ENCODE peak calls at places on chromosomes 2 and 18, in ten cellular contexts. K, Q, Z, F, Y, H, D, P, C and J are unnamed samples.

GRCh38 chr2:44479127-44479887 is 117.6 kb downstream of the CAMKMT start:
- DNase-seq in K (peak), Q (peak), Z (no peak), F (peak), Y (peak), H (no peak), D (peak), P (no peak), C (peak), J (peak)

GRCh38 chr2:71313-72035 is 25.2 kb upstream of the FAM110C start:
- DNase-seq in K (no peak), Q (no peak), Z (no peak), F (no peak), Y (no peak), H (no peak), D (no peak), P (no peak), C (no peak), J (no peak)

GRCh38 chr18:12520442-12520992 is 112.8 kb downstream of the PRELID3A start:
- DNase-seq in K (peak), Q (no peak), Z (no peak), F (no peak), Y (peak), H (no peak), D (no peak), P (no peak), C (peak), J (peak)

GRCh38 chr2:47221956-47222355 is 66.8 kb upstream of the STPG4 start:
- DNase-seq in K (peak), Q (no peak), Z (no peak), F (no peak), Y (peak), H (no peak), D (no peak), P (no peak), C (no peak), J (no peak)

GRCh38 chr2:212327171-212327809 is 211.3 kb downstream of the ERBB4 start:
- DNase-seq in K (no peak), Q (no peak), Z (no peak), F (no peak), Y (no peak), H (no peak), D (no peak), P (no peak), C (no peak), J (no peak)

GRCh38 chr18:59909289-59910036 is 9.7 kb downstream of the PMAIP1 start:
- DNase-seq in K (peak), Q (no peak), Z (no peak), F (no peak), Y (peak), H (no peak), D (no peak), P (no peak), C (peak), J (no peak)

GRCh38 chr2:223369889-223370288 is 232.3 kb downstream of the SCG2 start:
- DNase-seq in K (no peak), Q (no peak), Z (no peak), F (no peak), Y (no peak), H (no peak), D (no peak), P (no peak), C (no peak), J (no peak)

GRCh38 chr2:14263053-14263452 is 369.5 kb upstream of the LRATD1 start:
- DNase-seq in K (no peak), Q (no peak), Z (no peak), F (no peak), Y (no peak), H (no peak), D (no peak), P (no peak), C (no peak), J (no peak)

GRCh38 chr2:86521922-86522321 is 41.3 kb downstream of the CHMP3 start:
- DNase-seq in K (no peak), Q (no peak), Z (no peak), F (no peak), Y (no peak), H (no peak), D (no peak), P (no peak), C (no peak), J (no peak)

GRCh38 chr2:164589522-164589921 is 31.8 kb downstream of the GRB14 start:
- DNase-seq in K (peak), Q (no peak), Z (no peak), F (no peak), Y (no peak), H (no peak), D (no peak), P (no peak), C (peak), J (no peak)

GRCh38 chr2:10045561-10046355 is 2.4 kb downstream of the KLF11 start:
- DNase-seq in K (no peak), Q (no peak), Z (peak), F (no peak), Y (no peak), H (no peak), D (no peak), P (peak), C (no peak), J (no peak)

GRCh38 chr18:35344736-35345459 is 678 bp upstream of the ZNF24 start:
- DNase-seq in K (no peak), Q (peak), Z (peak), F (no peak), Y (no peak), H (no peak), D (no peak), P (no peak), C (no peak), J (no peak)

GRCh38 chr2:227164745-227165350 is 424 bp downstream of the COL4A3 start:
- DNase-seq in K (no peak), Q (peak), Z (peak), F (no peak), Y (no peak), H (peak), D (peak), P (no peak), C (no peak), J (peak)
- H3K4me3 ChIP-seq in K (no peak), Q (peak), Z (peak), F (no peak), Y (no peak), H (peak), D (peak), P (peak), C (no peak), J (peak)

GRCh38 chr2:185771396-185771795 is 32.8 kb downstream of the FSIP2 start:
- DNase-seq in K (no peak), Q (no peak), Z (no peak), F (no peak), Y (no peak), H (no peak), D (no peak), P (no peak), C (no peak), J (no peak)
- H3K4me3 ChIP-seq in K (no peak), Q (no peak), Z (no peak), F (no peak), Y (no peak), H (no peak), D (no peak), P (no peak), C (no peak), J (no peak)

DNA sequence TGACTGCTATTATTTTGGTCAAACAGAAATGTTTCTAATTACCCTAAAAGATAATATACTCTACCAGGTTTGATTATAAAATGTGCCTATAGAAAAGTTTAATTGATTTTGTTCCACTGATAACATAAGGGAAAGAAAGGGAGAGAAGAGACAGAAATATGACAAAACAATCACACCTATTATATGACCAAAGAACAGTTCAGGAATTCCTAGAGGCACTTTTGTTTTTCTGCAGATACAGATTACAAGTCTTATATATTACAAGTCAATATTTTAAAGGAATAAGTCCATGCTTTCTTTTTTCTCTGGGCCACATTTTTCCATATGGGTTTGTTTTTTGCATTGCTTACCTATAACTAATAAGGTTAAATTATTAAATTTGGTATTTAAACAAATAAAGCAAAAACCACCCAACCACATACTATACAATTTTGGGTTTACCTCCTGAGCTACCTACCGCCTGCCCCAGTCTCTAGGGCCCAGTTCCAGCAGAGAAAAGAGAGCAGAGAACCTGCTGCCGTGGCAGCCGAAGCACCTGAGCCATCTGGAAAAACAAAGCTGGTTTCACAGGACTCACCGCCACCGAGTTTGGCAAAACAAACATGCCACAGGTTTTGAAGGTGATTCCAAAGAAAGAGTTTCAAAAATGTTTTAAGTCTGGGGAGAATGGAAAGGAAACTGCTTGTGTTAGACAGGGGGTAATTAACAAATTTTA is 92.1 kb downstream of the DYM start:
- DNase-seq in K (no peak), Q (no peak), Z (no peak), F (no peak), Y (no peak), H (no peak), D (no peak), P (no peak), C (no peak), J (no peak)
- H3K4me3 ChIP-seq in K (no peak), Q (no peak), Z (no peak), F (no peak), Y (no peak), H (no peak), D (no peak), P (no peak), C (no peak), J (no peak)

GRCh38 chr2:168912466-168913170 is 11.5 kb downstream of the G6PC2 start:
- DNase-seq in K (peak), Q (peak), Z (no peak), F (no peak), Y (peak), H (peak), D (no peak), P (peak), C (peak), J (no peak)
- H3K4me3 ChIP-seq in K (peak), Q (peak), Z (no peak), F (peak), Y (peak), H (peak), D (no peak), P (no peak), C (peak), J (no peak)

DNA sequence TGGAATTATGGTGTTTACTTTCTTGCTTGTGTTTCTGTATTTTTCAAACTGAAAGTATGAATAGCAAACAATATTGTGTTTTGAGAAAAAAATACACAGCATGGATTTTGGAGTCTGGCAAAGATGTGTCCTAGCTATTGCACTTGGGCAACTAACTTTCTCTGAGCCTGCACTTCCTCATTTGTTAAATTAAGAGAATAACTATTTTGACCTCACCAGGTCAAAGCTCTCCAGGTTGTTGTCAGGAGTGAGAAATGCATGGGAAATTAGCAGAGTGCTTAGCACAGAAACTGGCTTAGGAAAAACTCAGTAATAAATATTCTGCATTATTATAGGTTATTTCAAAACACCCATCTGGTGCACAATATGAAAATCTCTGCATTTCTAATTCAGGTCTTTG is 28.2 kb downstream of the LYPD1 start:
- DNase-seq in K (no peak), Q (no peak), Z (no peak), F (no peak), Y (no peak), H (no peak), D (no peak), P (no peak), C (no peak), J (no peak)
- H3K4me3 ChIP-seq in K (no peak), Q (no peak), Z (no peak), F (no peak), Y (no peak), H (no peak), D (no peak), P (no peak), C (no peak), J (no peak)

GRCh38 chr2:159605441-159606178 is 10.7 kb downstream of the BAZ2B start:
- DNase-seq in K (peak), Q (no peak), Z (no peak), F (no peak), Y (no peak), H (no peak), D (no peak), P (no peak), C (peak), J (no peak)
- H3K4me3 ChIP-seq in K (no peak), Q (no peak), Z (no peak), F (no peak), Y (no peak), H (no peak), D (no peak), P (no peak), C (no peak), J (no peak)